ENCODE peak calls at places on chromosomes 4 and X, in ten cellular contexts. L, E, N, C, O, W, J, H, P and B are unnamed samples.

GRCh38 chr4:161428180-161428965 is 735.4 kb downstream of the FSTL5 start:
- DNase-seq in E (no peak), H (no peak), W (no peak), C (no peak), O (no peak), P (no peak), J (no peak), L (no peak), N (no peak), B (no peak)

GRCh38 chr4:150098214-150098613 is 20.0 kb downstream of the DCLK2 start:
- DNase-seq in J (no peak), H (no peak), W (no peak), L (no peak), N (no peak), P (no peak), O (no peak), C (no peak), E (no peak), B (no peak)

GRCh38 chr4:141654098-141654497 is 17.7 kb downstream of the IL15 start:
- DNase-seq in N (peak), J (peak), H (peak), O (no peak), E (no peak), W (no peak), P (no peak), L (no peak), C (no peak), B (peak)

GRCh38 chr4:152352645-152353116 is 183.2 kb downstream of the FBXW7 start:
- DNase-seq in N (no peak), J (peak), C (no peak), W (no peak), P (peak), L (no peak), O (no peak), H (peak), E (peak), B (no peak)

GRCh38 chr4:23993373-23993772 is 103.5 kb upstream of the PPARGC1A start:
- DNase-seq in O (no peak), N (no peak), W (no peak), L (no peak), P (no peak), H (no peak), J (no peak), E (no peak), C (no peak), B (no peak)

GRCh38 chr4:1174941-1175634 is 2.7 kb upstream of the SPON2 start:
- DNase-seq in O (no peak), P (no peak), E (no peak), J (peak), C (no peak), L (no peak), H (peak), W (no peak), N (peak), B (no peak)

GRCh38 chr4:137685357-137685756 is 153.1 kb upstream of the PCDH18 start:
- DNase-seq in N (no peak), C (no peak), W (no peak), H (no peak), J (no peak), E (no peak), O (no peak), P (no peak), L (no peak), B (no peak)

GRCh38 chrX:154419688-154420401 is 8.5 kb downstream of the TAFAZZIN start:
- DNase-seq in E (no peak), W (no peak), L (no peak), N (no peak), O (no peak), C (no peak), P (no peak), J (no peak), H (no peak), B (no peak)

GRCh38 chr4:7235030-7235380 is 42.7 kb downstream of the SORCS2 start:
- DNase-seq in N (no peak), P (no peak), E (no peak), H (no peak), W (no peak), J (no peak), C (no peak), L (no peak), O (no peak), B (no peak)

GRCh38 chr4:89140168-89140759 is 28.9 kb downstream of the TIGD2 start:
- DNase-seq in C (no peak), O (no peak), W (no peak), N (no peak), H (peak), L (no peak), E (no peak), P (no peak), J (no peak), B (no peak)

GRCh38 chrX:100410083-100410590 is at the start of gene PCDH19:
- DNase-seq in O (no peak), C (no peak), H (peak), L (peak), W (no peak), E (peak), N (peak), P (peak), J (no peak), B (no peak)

GRCh38 chrX:2894885-2895292 is 34.2 kb downstream of the ARSD start:
- DNase-seq in L (no peak), J (no peak), C (no peak), N (no peak), E (peak), O (no peak), P (no peak), H (peak), W (no peak), B (no peak)

DNA sequence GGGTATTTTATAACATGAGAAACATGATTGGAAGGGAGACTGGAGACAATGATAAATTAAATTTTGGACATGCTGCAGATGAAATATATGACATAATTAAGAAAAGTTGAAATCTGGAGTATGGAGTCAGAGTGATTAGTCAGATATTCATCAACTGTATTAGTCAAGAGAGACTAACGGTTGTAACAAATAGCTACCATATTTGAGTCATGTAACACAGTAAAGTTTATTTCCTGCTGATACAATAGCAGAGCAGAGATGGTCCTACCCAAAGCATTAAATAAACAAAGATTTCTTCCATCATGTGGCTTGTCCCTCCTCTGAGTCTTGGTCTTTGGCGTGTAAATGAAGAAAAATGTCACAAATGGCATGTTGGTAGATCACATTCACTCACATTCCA is 321.3 kb downstream of the GALNTL6 start:
- DNase-seq in C (no peak), O (no peak), N (no peak), H (no peak), P (no peak), L (no peak), W (no peak), J (no peak), E (no peak), B (no peak)
- H3K27ac ChIP-seq in C (no peak), O (no peak), N (no peak), H (no peak), P (no peak), L (no peak), W (no peak), J (no peak), E (no peak), B (no peak)

GRCh38 chr4:47668256-47668655 is 169.6 kb downstream of the CORIN start:
- DNase-seq in P (no peak), L (no peak), H (no peak), O (no peak), N (no peak), J (no peak), C (no peak), E (no peak), W (no peak), B (no peak)

GRCh38 chr4:47667552-47667951 is 170.3 kb downstream of the CORIN start:
- DNase-seq in O (no peak), J (no peak), E (no peak), L (no peak), W (no peak), H (no peak), P (no peak), N (no peak), C (no peak), B (no peak)

GRCh38 chr4:47664051-47664826 is 173.6 kb downstream of the CORIN start:
- DNase-seq in P (no peak), O (no peak), C (no peak), H (no peak), E (no peak), L (no peak), N (no peak), W (no peak), J (no peak), B (no peak)

GRCh38 chr4:47668810-47669408 is 169.0 kb downstream of the CORIN start:
- DNase-seq in E (peak), O (no peak), N (no peak), H (peak), P (no peak), W (no peak), J (no peak), C (no peak), L (no peak), B (no peak)

DNA sequence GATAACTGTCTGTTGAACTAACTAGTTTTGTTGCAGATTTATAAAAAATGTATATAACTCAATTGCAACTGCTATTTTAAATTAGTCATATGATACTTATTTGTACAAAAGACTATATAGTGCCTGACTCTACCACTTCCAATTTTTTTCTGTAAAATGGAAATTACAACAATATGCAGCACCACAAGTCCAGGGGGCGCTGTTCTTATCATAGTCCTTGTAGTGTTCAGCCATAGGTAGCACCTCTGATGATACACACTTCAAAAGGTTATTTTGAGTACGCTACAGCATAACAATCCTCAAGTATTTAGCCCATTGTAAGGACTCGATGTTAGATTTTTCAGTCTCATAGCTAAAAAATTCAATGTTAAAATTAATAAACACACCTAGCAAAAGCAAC is 174.9 kb downstream of the CORIN start:
- DNase-seq in O (no peak), N (no peak), E (no peak), J (no peak), C (no peak), P (no peak), L (no peak), H (no peak), W (no peak), B (no peak)
- TF ChIP-seq CTCF in O (no peak), N (peak), E (no peak), J (no peak), C (no peak), P (no peak), L (no peak), H (peak), W (no peak), B (no peak)

GRCh38 chrX:68422478-68422877 is 10.8 kb downstream of the OPHN1 start:
- DNase-seq in P (no peak), L (no peak), W (no peak), O (no peak), H (no peak), C (no peak), E (no peak), J (no peak), N (no peak), B (no peak)
- H3K27ac ChIP-seq in P (no peak), L (no peak), W (no peak), O (no peak), H (no peak), C (no peak), E (no peak), J (no peak), N (no peak), B (no peak)

DNA sequence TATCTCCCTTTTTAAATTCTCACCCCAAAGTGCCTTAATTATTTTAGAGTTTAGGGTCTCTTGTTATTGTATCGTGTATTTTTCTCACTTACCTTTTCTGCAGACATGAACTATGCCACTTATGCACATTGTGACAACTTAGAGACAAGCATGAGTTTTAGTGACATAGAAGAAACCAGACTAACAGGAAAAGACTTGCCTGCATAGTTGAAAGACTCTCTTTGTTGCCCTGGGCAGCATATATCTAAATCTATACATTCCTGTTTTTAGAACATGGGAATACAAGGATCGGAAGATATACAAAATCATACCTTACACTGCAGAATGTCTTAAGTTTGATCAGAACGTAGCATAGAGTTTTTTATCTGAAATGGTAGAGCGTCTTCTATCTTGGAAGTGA is 45.1 kb upstream of the ANKRD17 start:
- DNase-seq in J (no peak), E (no peak), H (no peak), P (no peak), L (no peak), O (no peak), C (no peak), N (no peak), W (no peak), B (no peak)
- TF ChIP-seq CTCF in J (no peak), E (no peak), H (no peak), P (no peak), L (no peak), O (no peak), C (no peak), N (no peak), W (no peak), B (no peak)

GRCh38 chr4:153532227-153532626 is 66.1 kb downstream of the TMEM131L start:
- DNase-seq in N (no peak), O (no peak), C (no peak), L (no peak), J (no peak), P (no peak), H (no peak), E (no peak), W (no peak), B (no peak)
- H3K27ac ChIP-seq in N (peak), O (no peak), C (no peak), L (peak), J (no peak), P (no peak), H (no peak), E (no peak), W (no peak), B (no peak)

GRCh38 chr4:118950929-118951570 is 62.4 kb downstream of the SYNPO2 start:
- DNase-seq in J (no peak), L (no peak), C (no peak), H (no peak), E (no peak), P (no peak), N (no peak), W (no peak), O (no peak), B (no peak)

GRCh38 chr4:118953276-118953675 is 64.6 kb downstream of the SYNPO2 start:
- DNase-seq in J (no peak), C (no peak), E (no peak), W (no peak), O (no peak), L (no peak), P (no peak), H (no peak), N (no peak), B (no peak)

GRCh38 chr4:118955515-118955914 is 66.9 kb downstream of the SYNPO2 start:
- DNase-seq in C (no peak), N (no peak), P (no peak), O (no peak), E (no peak), J (no peak), H (no peak), W (no peak), L (no peak), B (no peak)

GRCh38 chr4:118957683-118958082 is 69.0 kb downstream of the SYNPO2 start:
- DNase-seq in N (no peak), L (no peak), J (no peak), W (no peak), E (no peak), C (no peak), H (no peak), P (no peak), O (no peak), B (no peak)

GRCh38 chr4:118954246-118954645 is 65.6 kb downstream of the SYNPO2 start:
- DNase-seq in P (no peak), N (no peak), E (no peak), L (no peak), H (no peak), W (no peak), C (no peak), O (no peak), J (no peak), B (no peak)
- TF ChIP-seq CTCF in P (peak), N (peak), E (no peak), L (no peak), H (peak), W (no peak), C (no peak), O (peak), J (no peak), B (no peak)